ENCODE peak calls at places on chromosomes 12 and 14, in nine cellular contexts. One of them, this sample, is unnamed.
A peak's percentile ranks its signal among the peaks of the same experiment; 100 is the strongest.

GRCh38 chr14:101072531-101072930 is 169.0 kb upstream of the RTL1 start:
- DNase-seq in C1 segment of cervical spinal cord: no peak
- DNase-seq in activated naive CD4-positive, alpha-beta T cell: no peak
- DNase-seq in effector memory CD4-positive, alpha-beta T cell: no peak
- DNase-seq in Calu3: no peak
- DNase-seq in caudate nucleus: no peak
- DNase-seq in lower lobe of right lung: no peak
- DNase-seq in AG08396: no peak
- DNase-seq in amniotic epithelial cell: peak; percentile 16
- DNase-seq in this sample: no peak

GRCh38 chr12:50467441-50467840 is 37.3 kb upstream of the DIP2B start:
- DNase-seq in C1 segment of cervical spinal cord: no peak
- DNase-seq in activated naive CD4-positive, alpha-beta T cell: no peak
- DNase-seq in effector memory CD4-positive, alpha-beta T cell: no peak
- DNase-seq in Calu3: no peak
- DNase-seq in caudate nucleus: no peak
- DNase-seq in lower lobe of right lung: no peak
- DNase-seq in AG08396: no peak
- DNase-seq in amniotic epithelial cell: no peak
- DNase-seq in this sample: no peak

GRCh38 chr14:77892381-77892871 is 92.5 kb downstream of the ADCK1 start:
- DNase-seq in C1 segment of cervical spinal cord: no peak
- DNase-seq in activated naive CD4-positive, alpha-beta T cell: no peak
- DNase-seq in effector memory CD4-positive, alpha-beta T cell: no peak
- DNase-seq in Calu3: no peak
- DNase-seq in caudate nucleus: no peak
- DNase-seq in lower lobe of right lung: no peak
- DNase-seq in AG08396: no peak
- DNase-seq in amniotic epithelial cell: peak; percentile 40
- DNase-seq in this sample: no peak

GRCh38 chr12:128818065-128819022 is 5.4 kb downstream of the SLC15A4 start:
- DNase-seq in C1 segment of cervical spinal cord: no peak
- DNase-seq in activated naive CD4-positive, alpha-beta T cell: no peak
- DNase-seq in effector memory CD4-positive, alpha-beta T cell: no peak
- DNase-seq in Calu3: peak; percentile 32
- DNase-seq in caudate nucleus: no peak
- DNase-seq in lower lobe of right lung: no peak
- DNase-seq in AG08396: peak; percentile 53
- DNase-seq in amniotic epithelial cell: peak; percentile 87
- DNase-seq in this sample: no peak

GRCh38 chr14:34110531-34110930 is 159.7 kb upstream of the EGLN3 start:
- DNase-seq in C1 segment of cervical spinal cord: no peak
- DNase-seq in activated naive CD4-positive, alpha-beta T cell: no peak
- DNase-seq in effector memory CD4-positive, alpha-beta T cell: no peak
- DNase-seq in Calu3: no peak
- DNase-seq in caudate nucleus: no peak
- DNase-seq in lower lobe of right lung: no peak
- DNase-seq in AG08396: no peak
- DNase-seq in amniotic epithelial cell: peak; percentile 18
- DNase-seq in this sample: no peak

GRCh38 chr14:85415015-85415712 is 114.8 kb upstream of the FLRT2 start:
- DNase-seq in C1 segment of cervical spinal cord: no peak
- DNase-seq in activated naive CD4-positive, alpha-beta T cell: no peak
- DNase-seq in effector memory CD4-positive, alpha-beta T cell: no peak
- DNase-seq in Calu3: no peak
- DNase-seq in caudate nucleus: no peak
- DNase-seq in lower lobe of right lung: no peak
- DNase-seq in AG08396: peak; percentile 75
- DNase-seq in amniotic epithelial cell: peak; percentile 96
- DNase-seq in this sample: no peak

GRCh38 chr14:103521438-103521961 is 1.1 kb downstream of the CKB start:
- DNase-seq in C1 segment of cervical spinal cord: no peak
- DNase-seq in activated naive CD4-positive, alpha-beta T cell: no peak
- DNase-seq in effector memory CD4-positive, alpha-beta T cell: no peak
- DNase-seq in Calu3: no peak
- DNase-seq in caudate nucleus: no peak
- DNase-seq in lower lobe of right lung: peak; percentile 71
- DNase-seq in AG08396: no peak
- DNase-seq in amniotic epithelial cell: no peak
- DNase-seq in this sample: no peak

GRCh38 chr14:53851394-53852056 is 105.1 kb downstream of the BMP4 start:
- DNase-seq in C1 segment of cervical spinal cord: no peak
- DNase-seq in activated naive CD4-positive, alpha-beta T cell: no peak
- DNase-seq in effector memory CD4-positive, alpha-beta T cell: no peak
- DNase-seq in Calu3: no peak
- DNase-seq in caudate nucleus: no peak
- DNase-seq in lower lobe of right lung: no peak
- DNase-seq in AG08396: no peak
- DNase-seq in amniotic epithelial cell: peak; percentile 60
- DNase-seq in this sample: no peak

GRCh38 chr14:80681651-80682050 is 259.9 kb downstream of the CEP128 start:
- DNase-seq in C1 segment of cervical spinal cord: no peak
- DNase-seq in activated naive CD4-positive, alpha-beta T cell: no peak
- DNase-seq in effector memory CD4-positive, alpha-beta T cell: no peak
- DNase-seq in Calu3: no peak
- DNase-seq in caudate nucleus: no peak
- DNase-seq in lower lobe of right lung: no peak
- DNase-seq in AG08396: no peak
- DNase-seq in amniotic epithelial cell: peak; percentile 37
- DNase-seq in this sample: no peak

GRCh38 chr12:69821441-69822204 is 3.4 kb upstream of the MYRFL start:
- DNase-seq in C1 segment of cervical spinal cord: no peak
- DNase-seq in activated naive CD4-positive, alpha-beta T cell: no peak
- DNase-seq in effector memory CD4-positive, alpha-beta T cell: no peak
- DNase-seq in Calu3: peak; percentile 79
- DNase-seq in caudate nucleus: no peak
- DNase-seq in lower lobe of right lung: no peak
- DNase-seq in AG08396: peak; percentile 13
- DNase-seq in amniotic epithelial cell: peak; percentile 65
- DNase-seq in this sample: no peak

GRCh38 chr14:70856851-70857498 is 47.7 kb upstream of the MAP3K9 start:
- DNase-seq in C1 segment of cervical spinal cord: no peak
- DNase-seq in activated naive CD4-positive, alpha-beta T cell: no peak
- DNase-seq in effector memory CD4-positive, alpha-beta T cell: no peak
- DNase-seq in Calu3: no peak
- DNase-seq in caudate nucleus: no peak
- DNase-seq in lower lobe of right lung: no peak
- DNase-seq in AG08396: peak; percentile 66
- DNase-seq in amniotic epithelial cell: peak; percentile 96
- DNase-seq in this sample: no peak

GRCh38 chr14:43786066-43786762 is 720.9 kb downstream of the FSCB start:
- DNase-seq in C1 segment of cervical spinal cord: no peak
- DNase-seq in activated naive CD4-positive, alpha-beta T cell: no peak
- DNase-seq in effector memory CD4-positive, alpha-beta T cell: no peak
- DNase-seq in Calu3: no peak
- DNase-seq in caudate nucleus: no peak
- DNase-seq in lower lobe of right lung: peak; percentile 28
- DNase-seq in AG08396: no peak
- DNase-seq in amniotic epithelial cell: no peak
- DNase-seq in this sample: no peak

GRCh38 chr12:94172973-94173372 is 24.6 kb downstream of the PLXNC1 start:
- DNase-seq in C1 segment of cervical spinal cord: no peak
- DNase-seq in activated naive CD4-positive, alpha-beta T cell: no peak
- DNase-seq in effector memory CD4-positive, alpha-beta T cell: no peak
- DNase-seq in Calu3: no peak
- DNase-seq in caudate nucleus: no peak
- DNase-seq in lower lobe of right lung: no peak
- DNase-seq in AG08396: peak; percentile 74
- DNase-seq in amniotic epithelial cell: peak; percentile 100
- DNase-seq in this sample: no peak

GRCh38 chr12:45583011-45583657 is 146.4 kb upstream of the ARID2 start:
- DNase-seq in C1 segment of cervical spinal cord: no peak
- DNase-seq in activated naive CD4-positive, alpha-beta T cell: no peak
- DNase-seq in effector memory CD4-positive, alpha-beta T cell: no peak
- DNase-seq in Calu3: peak; percentile 5
- DNase-seq in caudate nucleus: no peak
- DNase-seq in lower lobe of right lung: no peak
- DNase-seq in AG08396: no peak
- DNase-seq in amniotic epithelial cell: peak; percentile 97
- DNase-seq in this sample: no peak

GRCh38 chr12:19205120-19205519 is 75.6 kb downstream of the PLEKHA5 start:
- DNase-seq in C1 segment of cervical spinal cord: no peak
- DNase-seq in activated naive CD4-positive, alpha-beta T cell: no peak
- DNase-seq in effector memory CD4-positive, alpha-beta T cell: no peak
- DNase-seq in Calu3: no peak
- DNase-seq in caudate nucleus: no peak
- DNase-seq in lower lobe of right lung: no peak
- DNase-seq in AG08396: no peak
- DNase-seq in amniotic epithelial cell: no peak
- DNase-seq in this sample: no peak

GRCh38 chr14:77212933-77213656 is 31.5 kb downstream of the TMEM63C start:
- DNase-seq in C1 segment of cervical spinal cord: peak; percentile 9
- DNase-seq in activated naive CD4-positive, alpha-beta T cell: no peak
- DNase-seq in effector memory CD4-positive, alpha-beta T cell: no peak
- DNase-seq in Calu3: peak; percentile 81
- DNase-seq in caudate nucleus: peak; percentile 44
- DNase-seq in lower lobe of right lung: peak; percentile 52
- DNase-seq in AG08396: peak; percentile 50
- DNase-seq in amniotic epithelial cell: peak; percentile 14
- DNase-seq in this sample: no peak

GRCh38 chr12:104583311-104583710 is 126.6 kb downstream of the CHST11 start:
- DNase-seq in C1 segment of cervical spinal cord: no peak
- DNase-seq in activated naive CD4-positive, alpha-beta T cell: no peak
- DNase-seq in effector memory CD4-positive, alpha-beta T cell: no peak
- DNase-seq in Calu3: no peak
- DNase-seq in caudate nucleus: no peak
- DNase-seq in lower lobe of right lung: no peak
- DNase-seq in AG08396: no peak
- DNase-seq in amniotic epithelial cell: no peak
- DNase-seq in this sample: no peak

GRCh38 chr14:42047421-42048045 is 440.9 kb downstream of the LRFN5 start:
- DNase-seq in C1 segment of cervical spinal cord: no peak
- DNase-seq in activated naive CD4-positive, alpha-beta T cell: no peak
- DNase-seq in effector memory CD4-positive, alpha-beta T cell: no peak
- DNase-seq in Calu3: no peak
- DNase-seq in caudate nucleus: no peak
- DNase-seq in lower lobe of right lung: no peak
- DNase-seq in AG08396: no peak
- DNase-seq in amniotic epithelial cell: peak; percentile 76
- DNase-seq in this sample: no peak

GRCh38 chr12:13179159-13180074 is 17.1 kb upstream of the EMP1 start:
- DNase-seq in C1 segment of cervical spinal cord: no peak
- DNase-seq in activated naive CD4-positive, alpha-beta T cell: no peak
- DNase-seq in effector memory CD4-positive, alpha-beta T cell: peak; percentile 27
- DNase-seq in Calu3: peak; percentile 81
- DNase-seq in caudate nucleus: peak; percentile 45
- DNase-seq in lower lobe of right lung: peak; percentile 66
- DNase-seq in AG08396: no peak
- DNase-seq in amniotic epithelial cell: peak; percentile 71
- DNase-seq in this sample: peak; percentile 18

GRCh38 chr14:102043251-102044025 is 43.4 kb downstream of the HSP90AA1 start:
- DNase-seq in C1 segment of cervical spinal cord: peak; percentile 2
- DNase-seq in activated naive CD4-positive, alpha-beta T cell: no peak
- DNase-seq in effector memory CD4-positive, alpha-beta T cell: no peak
- DNase-seq in Calu3: no peak
- DNase-seq in caudate nucleus: peak; percentile 68
- DNase-seq in lower lobe of right lung: no peak
- DNase-seq in AG08396: peak; percentile 73
- DNase-seq in amniotic epithelial cell: no peak
- DNase-seq in this sample: no peak

GRCh38 chr12:14769462-14769836 is 33.8 kb downstream of the WBP11 start:
- DNase-seq in C1 segment of cervical spinal cord: no peak
- DNase-seq in activated naive CD4-positive, alpha-beta T cell: no peak
- DNase-seq in effector memory CD4-positive, alpha-beta T cell: no peak
- DNase-seq in Calu3: peak; percentile 46
- DNase-seq in caudate nucleus: no peak
- DNase-seq in lower lobe of right lung: peak; percentile 60
- DNase-seq in AG08396: no peak
- DNase-seq in amniotic epithelial cell: peak; percentile 31
- DNase-seq in this sample: no peak

GRCh38 chr14:104386281-104386841 is 193.2 kb upstream of the C14orf180 start:
- DNase-seq in C1 segment of cervical spinal cord: no peak
- DNase-seq in activated naive CD4-positive, alpha-beta T cell: no peak
- DNase-seq in effector memory CD4-positive, alpha-beta T cell: no peak
- DNase-seq in Calu3: no peak
- DNase-seq in caudate nucleus: no peak
- DNase-seq in lower lobe of right lung: peak; percentile 45
- DNase-seq in AG08396: no peak
- DNase-seq in amniotic epithelial cell: no peak
- DNase-seq in this sample: no peak

GRCh38 chr12:111430418-111431353 is 25.0 kb downstream of the SH2B3 start:
- DNase-seq in C1 segment of cervical spinal cord: no peak
- DNase-seq in activated naive CD4-positive, alpha-beta T cell: peak; percentile 32
- DNase-seq in effector memory CD4-positive, alpha-beta T cell: peak; percentile 74
- DNase-seq in Calu3: no peak
- DNase-seq in caudate nucleus: no peak
- DNase-seq in lower lobe of right lung: no peak
- DNase-seq in AG08396: no peak
- DNase-seq in amniotic epithelial cell: no peak
- DNase-seq in this sample: peak; percentile 66

GRCh38 chr12:116066381-116067230 is 210.9 kb downstream of the MED13L start:
- DNase-seq in C1 segment of cervical spinal cord: no peak
- DNase-seq in activated naive CD4-positive, alpha-beta T cell: peak; percentile 4
- DNase-seq in effector memory CD4-positive, alpha-beta T cell: peak; percentile 3
- DNase-seq in Calu3: peak; percentile 52
- DNase-seq in caudate nucleus: no peak
- DNase-seq in lower lobe of right lung: peak; percentile 65
- DNase-seq in AG08396: peak; percentile 35
- DNase-seq in amniotic epithelial cell: peak; percentile 60
- DNase-seq in this sample: peak; percentile 41

GRCh38 chr14:80364274-80364673 is 153.0 kb upstream of the DIO2 start:
- DNase-seq in C1 segment of cervical spinal cord: no peak
- DNase-seq in activated naive CD4-positive, alpha-beta T cell: no peak
- DNase-seq in effector memory CD4-positive, alpha-beta T cell: no peak
- DNase-seq in Calu3: no peak
- DNase-seq in caudate nucleus: no peak
- DNase-seq in lower lobe of right lung: no peak
- DNase-seq in AG08396: peak; percentile 7
- DNase-seq in amniotic epithelial cell: peak; percentile 47
- DNase-seq in this sample: no peak

GRCh38 chr12:132429932-132430643 is 59.9 kb upstream of the FBRSL1 start:
- DNase-seq in C1 segment of cervical spinal cord: no peak
- DNase-seq in activated naive CD4-positive, alpha-beta T cell: no peak
- DNase-seq in effector memory CD4-positive, alpha-beta T cell: peak; percentile 55
- DNase-seq in Calu3: peak; percentile 74
- DNase-seq in caudate nucleus: no peak
- DNase-seq in lower lobe of right lung: peak; percentile 64
- DNase-seq in AG08396: no peak
- DNase-seq in amniotic epithelial cell: no peak
- DNase-seq in this sample: peak; percentile 57

GRCh38 chr14:100581228-100582145 is 5.7 kb downstream of the BEGAIN start:
- DNase-seq in C1 segment of cervical spinal cord: no peak
- DNase-seq in activated naive CD4-positive, alpha-beta T cell: no peak
- DNase-seq in effector memory CD4-positive, alpha-beta T cell: no peak
- DNase-seq in Calu3: no peak
- DNase-seq in caudate nucleus: no peak
- DNase-seq in lower lobe of right lung: peak; percentile 41
- DNase-seq in AG08396: no peak
- DNase-seq in amniotic epithelial cell: no peak
- DNase-seq in this sample: no peak

This sample was measured in effector CD4-positive, alpha-beta T cell.